ENCODE peak calls at places on chromosomes 6 and 20, in ten cellular contexts. P is ascending aorta, Y is mesothelial cell of epicardium, F is fibroblast of mammary gland, O is astrocyte, E is heart left ventricle, A is cardiac fibroblast, Q is IMR-90, W is heart right ventricle, N is progenitor cell of endocrine pancreas. B is an unnamed sample.

GRCh38 chr20:3681931-3682820 is at the start of gene ADAM33:
- DNase-seq in F (peak; percentile 56), W (no peak), O (no peak), E (peak; percentile 47), A (peak; percentile 59), Y (no peak), Q (no peak), N (no peak), P (peak; percentile 79), B (no peak)

GRCh38 chr6:137167702-137168377 is 5.6 kb downstream of the IL22RA2 start:
- DNase-seq in Q (no peak), E (no peak), O (no peak), Y (no peak), N (no peak), W (no peak), P (no peak), A (no peak), F (no peak), B (no peak)

GRCh38 chr20:53943522-53944291 is 126.7 kb downstream of the BCAS1 start:
- DNase-seq in N (no peak), O (no peak), A (peak; percentile 66), W (peak; percentile 28), Y (no peak), P (no peak), E (no peak), Q (peak; percentile 39), F (peak; percentile 54), B (peak; percentile 37)

GRCh38 chr20:4341804-4342560 is 326.6 kb upstream of the RNF24 start:
- DNase-seq in N (no peak), Y (no peak), W (no peak), A (peak; percentile 2), P (no peak), F (peak; percentile 51), Q (peak; percentile 53), E (no peak), O (peak; percentile 88), B (peak; percentile 21)

GRCh38 chr6:166441641-166442078 is 58.9 kb upstream of the MPC1 start:
- DNase-seq in P (no peak), W (no peak), O (no peak), Q (no peak), F (no peak), N (no peak), Y (no peak), E (no peak), A (no peak), B (no peak)

GRCh38 chr6:159941286-159942113 is 27.4 kb upstream of the IGF2R start:
- DNase-seq in Y (no peak), E (no peak), F (peak; percentile 69), N (no peak), W (no peak), Q (peak; percentile 57), A (peak; percentile 67), P (no peak), O (peak; percentile 42), B (peak; percentile 58)

GRCh38 chr20:55793986-55794385 is 211.3 kb downstream of the CBLN4 start:
- DNase-seq in E (no peak), W (no peak), A (no peak), N (no peak), Q (no peak), F (no peak), P (no peak), O (no peak), Y (no peak), B (no peak)

GRCh38 chr6:168148231-168148849 is 69.3 kb upstream of the FRMD1 start:
- DNase-seq in E (peak; percentile 4), Q (no peak), N (no peak), A (no peak), O (no peak), P (no peak), F (no peak), Y (no peak), W (no peak), B (no peak)

GRCh38 chr6:741410-742339 is 48.7 kb upstream of the EXOC2 start:
- DNase-seq in O (no peak), Y (no peak), P (no peak), W (no peak), Q (no peak), E (no peak), N (no peak), F (no peak), A (no peak), B (no peak)

GRCh38 chr20:3464166-3464565 is 6.7 kb upstream of the ATRN start:
- DNase-seq in E (no peak), P (no peak), A (no peak), W (no peak), Y (no peak), N (no peak), Q (no peak), F (no peak), O (no peak), B (no peak)

GRCh38 chr6:169271158-169271936 is 17.7 kb upstream of the THBS2 start:
- DNase-seq in E (no peak), O (no peak), N (no peak), Q (no peak), F (no peak), Y (no peak), A (no peak), W (no peak), P (no peak), B (no peak)

GRCh38 chr6:50610562-50610961 is 102.8 kb upstream of the TFAP2D start:
- DNase-seq in W (no peak), Q (no peak), Y (no peak), F (no peak), E (no peak), A (no peak), O (no peak), N (no peak), P (no peak), B (no peak)
- TF ChIP-seq CTCF in W (no peak), Q (peak; percentile 32), Y (peak; percentile 35), F (no peak), E (no peak), A (no peak), O (no peak), N (peak; percentile 26), P (no peak), B (no peak)

DNA sequence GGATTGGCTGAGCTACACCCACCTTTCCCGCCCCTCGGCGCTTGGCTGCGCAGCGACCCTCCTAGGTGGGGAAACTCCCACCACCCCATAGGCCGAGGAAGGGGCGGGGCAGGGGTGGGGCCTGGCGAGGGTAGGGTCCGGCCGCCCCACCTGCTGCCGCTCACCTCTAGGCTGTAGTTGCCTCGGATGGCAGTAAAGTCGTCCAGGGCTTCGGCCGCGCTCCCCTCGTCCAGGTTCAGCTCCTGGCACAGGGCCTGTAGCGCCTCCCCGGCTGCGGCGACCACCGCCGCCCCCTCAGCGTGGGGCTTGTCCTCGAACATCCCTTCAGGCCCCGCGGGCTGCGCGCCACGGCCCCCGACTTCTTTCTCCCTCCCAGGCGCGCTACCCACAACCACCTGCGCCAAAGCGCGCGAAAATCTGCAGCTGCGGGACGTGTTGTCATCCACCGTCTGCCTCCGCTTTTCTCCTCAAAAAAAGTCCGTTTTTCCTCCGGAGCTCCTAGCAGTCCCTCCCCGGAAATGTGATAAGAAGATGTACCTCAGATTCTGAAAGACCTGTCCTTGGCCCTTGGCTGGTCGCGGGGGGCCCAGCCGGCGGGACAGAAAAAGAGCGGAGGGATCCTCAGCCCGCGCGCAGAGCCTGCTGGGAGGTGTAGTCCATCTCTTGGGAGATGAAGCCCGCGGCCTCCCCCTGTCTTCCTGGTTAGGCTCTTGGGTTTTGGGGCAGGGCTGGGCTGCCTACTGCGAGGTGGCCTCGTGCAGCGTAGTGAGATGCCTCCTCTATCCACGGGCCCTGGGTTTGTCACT is at the start of gene RBL1:
- DNase-seq in F (peak; percentile 82), W (peak; percentile 85), Q (peak; percentile 77), E (peak; percentile 86), O (peak; percentile 77), P (peak; percentile 88), A (peak; percentile 85), Y (peak; percentile 64), N (peak; percentile 74), B (peak; percentile 83)
- TF ChIP-seq CTCF in F (peak; percentile 40), W (peak; percentile 30), Q (peak; percentile 23), E (no peak), O (no peak), P (no peak), A (peak; percentile 44), Y (no peak), N (no peak), B (no peak)

DNA sequence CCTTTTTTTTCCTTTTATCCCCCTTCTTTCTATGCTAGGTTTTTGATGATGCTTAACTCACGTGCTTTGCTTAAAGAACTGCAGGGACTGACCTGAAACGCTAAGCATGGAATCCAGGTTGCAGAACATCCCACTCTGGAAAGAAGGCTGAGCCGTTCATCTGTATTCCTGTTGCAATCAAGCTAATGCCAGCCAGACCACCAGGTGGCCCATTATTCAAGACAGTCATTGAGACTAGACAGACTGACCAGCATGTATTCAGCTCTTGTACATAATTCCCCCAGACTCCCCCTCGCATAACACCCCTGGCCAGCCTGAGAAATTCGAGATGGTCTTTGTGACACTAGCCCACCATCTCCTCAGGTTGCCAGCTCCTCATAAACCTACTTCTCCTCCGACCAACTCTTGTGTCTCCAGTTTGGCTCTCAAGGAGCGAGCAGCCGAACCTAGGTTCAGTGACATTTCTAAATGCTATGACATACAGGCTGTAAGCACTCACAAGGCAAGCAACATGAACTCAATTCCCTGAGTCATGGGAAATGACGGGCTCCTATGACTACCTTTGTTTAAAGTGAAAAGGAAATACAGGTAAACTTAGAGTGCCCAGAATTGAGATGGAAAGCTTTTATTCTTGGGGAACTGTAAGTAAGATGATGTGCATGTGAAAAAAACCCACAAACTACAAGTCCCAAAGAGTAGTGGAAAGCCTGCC is 309.3 kb upstream of the CDYL start:
- DNase-seq in A (no peak), Y (no peak), O (no peak), P (no peak), Q (no peak), W (no peak), N (no peak), F (peak; percentile 16), E (no peak), B (peak; percentile 18)
- TF ChIP-seq CTCF in A (peak; percentile 14), Y (no peak), O (peak; percentile 9), P (no peak), Q (no peak), W (no peak), N (no peak), F (peak; percentile 12), E (no peak), B (no peak)

GRCh38 chr6:107114872-107115694 is at the start of gene BEND3:
- DNase-seq in P (peak; percentile 70), F (no peak), A (peak; percentile 28), Q (no peak), O (no peak), N (peak; percentile 40), E (peak; percentile 39), W (peak; percentile 40), Y (peak; percentile 37), B (peak; percentile 38)

GRCh38 chr6:107115695-107116327 is 496 bp upstream of the BEND3 start:
- DNase-seq in P (peak; percentile 59), O (no peak), E (peak; percentile 30), Y (peak; percentile 35), Q (no peak), W (peak; percentile 16), A (peak; percentile 33), N (peak; percentile 74), F (no peak), B (peak; percentile 60)

GRCh38 chr6:107114213-107114871 is 973 bp downstream of the BEND3 start:
- DNase-seq in O (peak; percentile 61), E (peak; percentile 88), N (peak; percentile 82), W (peak; percentile 81), A (peak; percentile 92), P (peak; percentile 89), Q (peak; percentile 81), Y (peak; percentile 85), F (peak; percentile 78), B (peak; percentile 86)

GRCh38 chr6:107116923-107117417 is 1.7 kb upstream of the BEND3 start:
- DNase-seq in O (no peak), P (no peak), F (no peak), E (no peak), Q (no peak), Y (no peak), N (no peak), A (no peak), W (no peak), B (no peak)

GRCh38 chr6:107116328-107116892 is 1.1 kb upstream of the BEND3 start:
- DNase-seq in A (no peak), P (peak; percentile 61), E (no peak), N (no peak), Q (no peak), Y (no peak), W (no peak), F (no peak), O (no peak), B (no peak)
- TF ChIP-seq CTCF in A (peak; percentile 12), P (no peak), E (no peak), N (peak; percentile 34), Q (peak; percentile 9), Y (peak; percentile 16), W (no peak), F (peak; percentile 16), O (no peak), B (no peak)